ENCODE peak calls at places on chromosome 14, in nine cellular contexts. V is DND-41; C is sigmoid colon; H is CD4-positive, alpha-beta T cell; P is neural progenitor cell; Z is stomach; X is fibroblast of lung; F is tibial artery; Q is lung. K is an unnamed sample.
A peak's percentile ranks its signal among the peaks of the same experiment; 100 is the strongest.

GRCh38 chr14:44529026-44529425 is 21.9 kb upstream of the FSCB start:
- DNase-seq in V (no peak), C (no peak), H (no peak), P (no peak), Z (no peak), X (peak; percentile 51), F (no peak), Q (no peak), K (no peak)

GRCh38 chr14:54108481-54109471 is 152.2 kb upstream of the BMP4 start:
- DNase-seq in V (peak; percentile 22), C (no peak), H (no peak), P (no peak), Z (no peak), X (peak; percentile 98), F (no peak), Q (no peak), K (no peak)

GRCh38 chr14:24329736-24330135 is 5.1 kb downstream of the ADCY4 start:
- DNase-seq in V (no peak), C (peak; percentile 76), H (peak; percentile 30), P (no peak), Z (peak; percentile 62), X (no peak), F (no peak), Q (peak; percentile 62), K (no peak)

GRCh38 chr14:104425763-104426691 is 153.5 kb upstream of the C14orf180 start:
- DNase-seq in V (no peak), C (no peak), H (no peak), P (no peak), Z (no peak), X (no peak), F (no peak), Q (no peak), K (no peak)

GRCh38 chr14:24058260-24058950 is 6.6 kb downstream of the CARMIL3 start:
- DNase-seq in V (peak; percentile 78), C (peak; percentile 83), H (no peak), P (peak; percentile 78), Z (peak; percentile 81), X (peak; percentile 39), F (peak; percentile 80), Q (peak; percentile 69), K (peak; percentile 76)

GRCh38 chr14:74638066-74638465 is 26.0 kb upstream of the LTBP2 start:
- DNase-seq in V (no peak), C (no peak), H (no peak), P (no peak), Z (no peak), X (no peak), F (no peak), Q (no peak), K (no peak)

GRCh38 chr14:37320106-37320505 is 122.4 kb downstream of the MIPOL1 start:
- DNase-seq in V (no peak), C (no peak), H (no peak), P (no peak), Z (no peak), X (no peak), F (no peak), Q (no peak), K (no peak)

GRCh38 chr14:51006781-51007211 is 62.5 kb upstream of the PYGL start:
- DNase-seq in V (no peak), C (peak; percentile 72), H (no peak), P (no peak), Z (no peak), X (peak; percentile 91), F (peak; percentile 71), Q (peak; percentile 34), K (no peak)

GRCh38 chr14:96039633-96040311 is 610 bp downstream of the C14orf132 start:
- DNase-seq in V (no peak), C (peak; percentile 70), H (no peak), P (peak; percentile 69), Z (no peak), X (peak; percentile 27), F (no peak), Q (no peak), K (peak; percentile 40)

GRCh38 chr14:59507063-59507751 is 22.9 kb downstream of the JKAMP start:
- DNase-seq in V (peak; percentile 63), C (no peak), H (peak; percentile 26), P (peak; percentile 79), Z (peak; percentile 49), X (peak; percentile 30), F (peak; percentile 76), Q (peak; percentile 35), K (peak; percentile 66)

GRCh38 chr14:103581954-103582703 is 19.4 kb downstream of the COA8 start:
- DNase-seq in V (no peak), C (no peak), H (no peak), P (no peak), Z (no peak), X (no peak), F (no peak), Q (no peak), K (no peak)

GRCh38 chr14:97602438-97603117 is 805.4 kb downstream of the VRK1 start:
- DNase-seq in V (peak; percentile 93), C (no peak), H (peak; percentile 66), P (no peak), Z (no peak), X (no peak), F (no peak), Q (no peak), K (no peak)

GRCh38 chr14:37903561-37904191 is 304.0 kb upstream of the SSTR1 start:
- DNase-seq in V (peak; percentile 7), C (no peak), H (no peak), P (peak; percentile 68), Z (no peak), X (peak; percentile 34), F (no peak), Q (no peak), K (peak; percentile 55)

DNA sequence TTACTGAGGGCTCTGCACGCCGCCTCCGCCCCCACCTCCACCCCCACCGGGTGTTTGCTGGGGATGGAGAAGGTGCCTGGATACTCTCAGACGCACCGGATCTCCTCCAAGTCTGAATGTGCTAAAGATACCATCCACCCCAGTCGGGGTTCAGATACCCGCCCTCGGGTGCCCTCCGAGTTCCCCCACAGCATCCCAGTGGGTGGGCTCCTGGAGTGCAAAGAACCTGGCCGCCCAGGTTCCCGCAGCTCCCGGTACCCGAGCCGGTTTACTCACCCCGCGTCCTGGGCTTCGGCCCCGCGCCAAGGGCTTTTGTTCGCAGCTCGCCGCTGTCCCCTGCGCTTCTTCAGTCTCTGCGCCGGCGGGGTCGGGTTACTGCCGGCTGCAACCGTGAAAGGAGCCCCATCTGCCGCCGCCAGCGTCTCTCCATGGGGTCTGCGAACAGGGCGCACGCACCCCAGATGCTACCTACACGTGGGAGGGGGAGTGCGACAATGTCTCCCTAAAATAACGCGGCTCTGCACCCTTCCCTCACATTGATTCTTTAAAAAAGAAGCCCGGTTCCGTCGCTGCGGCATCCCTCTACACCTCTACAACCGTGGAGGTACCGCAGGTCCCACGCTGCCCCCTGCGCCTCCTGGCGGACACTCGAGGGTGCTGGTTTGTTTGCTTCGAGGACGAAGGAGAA is at the start of gene CCDC177:
- DNase-seq in V (no peak), C (no peak), H (peak; percentile 68), P (peak; percentile 94), Z (peak; percentile 71), X (peak; percentile 28), F (no peak), Q (peak; percentile 61), K (peak; percentile 67)
- H3K27me3 ChIP-seq in V (peaks cover 2% of the 10 kb centered on the region), C (peaks cover 62% of the 10 kb centered on the region), H (peaks cover 49% of the 10 kb centered on the region), P (no peaks in the 10 kb centered on the region), Z (peaks cover 93% of the 10 kb centered on the region), X (peaks cover 46% of the 10 kb centered on the region), F (peaks cover 83% of the 10 kb centered on the region), Q (peaks cover 20% of the 10 kb centered on the region), K (peaks cover 83% of the 10 kb centered on the region)

GRCh38 chr14:61925732-61926445 is 163.7 kb downstream of the SNAPC1 start:
- DNase-seq in V (no peak), C (no peak), H (no peak), P (no peak), Z (no peak), X (peak; percentile 50), F (no peak), Q (no peak), K (no peak)

GRCh38 chr14:61925043-61925442 is 162.8 kb downstream of the SNAPC1 start:
- DNase-seq in V (peak; percentile 5), C (no peak), H (no peak), P (peak; percentile 56), Z (no peak), X (peak; percentile 28), F (no peak), Q (no peak), K (peak; percentile 23)

GRCh38 chr14:61927015-61927414 is 164.8 kb downstream of the SNAPC1 start:
- DNase-seq in V (no peak), C (no peak), H (no peak), P (no peak), Z (no peak), X (peak; percentile 80), F (no peak), Q (no peak), K (no peak)

GRCh38 chr14:61927521-61927920 is 165.3 kb downstream of the SNAPC1 start:
- DNase-seq in V (no peak), C (no peak), H (no peak), P (peak; percentile 6), Z (no peak), X (peak; percentile 87), F (no peak), Q (no peak), K (no peak)

GRCh38 chr14:61923348-61923747 is 161.1 kb downstream of the SNAPC1 start:
- DNase-seq in V (no peak), C (no peak), H (no peak), P (no peak), Z (no peak), X (peak; percentile 18), F (no peak), Q (no peak), K (peak; percentile 5)
- TF ChIP-seq CTCF in V (peak; percentile 18), C (no peak), H (no peak), P (peak; percentile 42), Z (no peak), X (peak; percentile 70), F (no peak), Q (no peak), K (peak; percentile 15)

GRCh38 chr14:34496679-34497513 is 34.9 kb upstream of the SPTSSA start:
- DNase-seq in V (no peak), C (peak; percentile 97), H (no peak), P (peak; percentile 28), Z (peak; percentile 41), X (peak; percentile 100), F (peak; percentile 87), Q (peak; percentile 53), K (no peak)
- H3K27ac ChIP-seq in V (no peak overlapping the region), C (peak overlapping the region; percentile 85), H (no peak overlapping the region), P (no peak overlapping the region), Z (peak overlapping the region; percentile 87), X (peak overlapping the region; percentile 98), F (peak overlapping the region; percentile 63), Q (no peak overlapping the region), K (no peak overlapping the region)

GRCh38 chr14:101460986-101461750 is 100.1 kb upstream of the DIO3 start:
- DNase-seq in V (no peak), C (no peak), H (no peak), P (no peak), Z (peak; percentile 18), X (no peak), F (peak; percentile 25), Q (no peak), K (no peak)

GRCh38 chr14:101458536-101459391 is 102.5 kb upstream of the DIO3 start:
- DNase-seq in V (no peak), C (no peak), H (no peak), P (peak; percentile 73), Z (peak; percentile 17), X (no peak), F (peak; percentile 59), Q (no peak), K (no peak)

GRCh38 chr14:101461891-101462290 is 99.4 kb upstream of the DIO3 start:
- DNase-seq in V (no peak), C (no peak), H (no peak), P (no peak), Z (peak; percentile 14), X (no peak), F (peak; percentile 50), Q (no peak), K (no peak)

GRCh38 chr14:101459392-101459900 is 101.8 kb upstream of the DIO3 start:
- DNase-seq in V (no peak), C (no peak), H (no peak), P (peak; percentile 63), Z (peak; percentile 14), X (no peak), F (no peak), Q (no peak), K (no peak)

GRCh38 chr14:101460521-101460920 is 100.8 kb upstream of the DIO3 start:
- DNase-seq in V (no peak), C (no peak), H (no peak), P (no peak), Z (no peak), X (no peak), F (no peak), Q (no peak), K (no peak)
- H3K27me3 ChIP-seq in V (peaks cover 33% of the 10 kb centered on the region), C (peaks cover 53% of the 10 kb centered on the region), H (peaks cover 58% of the 10 kb centered on the region), P (peaks cover 95% of the 10 kb centered on the region), Z (peaks cover 79% of the 10 kb centered on the region), X (no peaks in the 10 kb centered on the region), F (peaks cover 55% of the 10 kb centered on the region), Q (peaks cover 17% of the 10 kb centered on the region), K (peaks cover 70% of the 10 kb centered on the region)

K was measured in cardiac muscle cell.